ENCODE peak calls at places on chromosomes 13 and 19, in seven cellular contexts. One of them, this sample, is unnamed.

GRCh38 chr13:39023316-39023715 is 14.6 kb downstream of the PROSER1 start:
- DNase-seq in stimulated activated CD4-positive, alpha-beta T cell treated with anti-CD3 and anti-CD28 coated beads, Interleukin-2, amount 100 ng/mL, for 48 hours: no peak
- DNase-seq in breast epithelium: no peak
- DNase-seq in activated naive CD4-positive, alpha-beta T cell treated with anti-CD3 and anti-CD28 coated beads, Interleukin-2, amount 50 U/mL, for 72 hours: no peak
- DNase-seq in coronary artery: no peak
- DNase-seq in NCI-H1417: no peak
- DNase-seq in T-helper 17 cell: no peak
- DNase-seq in this sample: no peak

GRCh38 chr19:2332341-2333026 is 4.0 kb downstream of the SPPL2B start:
- DNase-seq in stimulated activated CD4-positive, alpha-beta T cell treated with anti-CD3 and anti-CD28 coated beads, Interleukin-2, amount 100 ng/mL, for 48 hours: no peak
- DNase-seq in breast epithelium: no peak
- DNase-seq in activated naive CD4-positive, alpha-beta T cell treated with anti-CD3 and anti-CD28 coated beads, Interleukin-2, amount 50 U/mL, for 72 hours: no peak
- DNase-seq in coronary artery: no peak
- DNase-seq in NCI-H1417: peak; percentile 89
- DNase-seq in T-helper 17 cell: no peak
- DNase-seq in this sample: peak; percentile 87

GRCh38 chr19:41860419-41861097 is 503 bp downstream of the RPS19 start:
- DNase-seq in stimulated activated CD4-positive, alpha-beta T cell treated with anti-CD3 and anti-CD28 coated beads, Interleukin-2, amount 100 ng/mL, for 48 hours: no peak
- DNase-seq in breast epithelium: no peak
- DNase-seq in activated naive CD4-positive, alpha-beta T cell treated with anti-CD3 and anti-CD28 coated beads, Interleukin-2, amount 50 U/mL, for 72 hours: no peak
- DNase-seq in coronary artery: peak; percentile 83
- DNase-seq in NCI-H1417: no peak
- DNase-seq in T-helper 17 cell: no peak
- DNase-seq in this sample: no peak

GRCh38 chr19:1591421-1592022 is 1.1 kb downstream of the MBD3 start:
- DNase-seq in stimulated activated CD4-positive, alpha-beta T cell treated with anti-CD3 and anti-CD28 coated beads, Interleukin-2, amount 100 ng/mL, for 48 hours: no peak
- DNase-seq in breast epithelium: no peak
- DNase-seq in activated naive CD4-positive, alpha-beta T cell treated with anti-CD3 and anti-CD28 coated beads, Interleukin-2, amount 50 U/mL, for 72 hours: no peak
- DNase-seq in coronary artery: peak; percentile 72
- DNase-seq in NCI-H1417: peak; percentile 34
- DNase-seq in T-helper 17 cell: no peak
- DNase-seq in this sample: peak; percentile 71

GRCh38 chr13:26956532-26957142 is 196.1 kb upstream of the GPR12 start:
- DNase-seq in stimulated activated CD4-positive, alpha-beta T cell treated with anti-CD3 and anti-CD28 coated beads, Interleukin-2, amount 100 ng/mL, for 48 hours: no peak
- DNase-seq in breast epithelium: no peak
- DNase-seq in activated naive CD4-positive, alpha-beta T cell treated with anti-CD3 and anti-CD28 coated beads, Interleukin-2, amount 50 U/mL, for 72 hours: no peak
- DNase-seq in coronary artery: no peak
- DNase-seq in NCI-H1417: no peak
- DNase-seq in T-helper 17 cell: no peak
- DNase-seq in this sample: no peak

GRCh38 chr13:76035711-76036110 is 399.6 kb downstream of the LMO7 start:
- DNase-seq in stimulated activated CD4-positive, alpha-beta T cell treated with anti-CD3 and anti-CD28 coated beads, Interleukin-2, amount 100 ng/mL, for 48 hours: no peak
- DNase-seq in breast epithelium: no peak
- DNase-seq in activated naive CD4-positive, alpha-beta T cell treated with anti-CD3 and anti-CD28 coated beads, Interleukin-2, amount 50 U/mL, for 72 hours: no peak
- DNase-seq in coronary artery: no peak
- DNase-seq in NCI-H1417: no peak
- DNase-seq in T-helper 17 cell: no peak
- DNase-seq in this sample: no peak

GRCh38 chr13:93714171-93714570 is 487.6 kb downstream of the GPC6 start:
- DNase-seq in stimulated activated CD4-positive, alpha-beta T cell treated with anti-CD3 and anti-CD28 coated beads, Interleukin-2, amount 100 ng/mL, for 48 hours: no peak
- DNase-seq in breast epithelium: no peak
- DNase-seq in activated naive CD4-positive, alpha-beta T cell treated with anti-CD3 and anti-CD28 coated beads, Interleukin-2, amount 50 U/mL, for 72 hours: no peak
- DNase-seq in coronary artery: no peak
- DNase-seq in NCI-H1417: no peak
- DNase-seq in T-helper 17 cell: no peak
- DNase-seq in this sample: no peak

GRCh38 chr13:33245505-33245904 is 40.0 kb downstream of the STARD13 start:
- DNase-seq in stimulated activated CD4-positive, alpha-beta T cell treated with anti-CD3 and anti-CD28 coated beads, Interleukin-2, amount 100 ng/mL, for 48 hours: no peak
- DNase-seq in breast epithelium: no peak
- DNase-seq in activated naive CD4-positive, alpha-beta T cell treated with anti-CD3 and anti-CD28 coated beads, Interleukin-2, amount 50 U/mL, for 72 hours: no peak
- DNase-seq in coronary artery: no peak
- DNase-seq in NCI-H1417: no peak
- DNase-seq in T-helper 17 cell: no peak
- DNase-seq in this sample: no peak

GRCh38 chr19:56217039-56217949 is 15.2 kb downstream of the ZSCAN5C start:
- DNase-seq in stimulated activated CD4-positive, alpha-beta T cell treated with anti-CD3 and anti-CD28 coated beads, Interleukin-2, amount 100 ng/mL, for 48 hours: no peak
- DNase-seq in breast epithelium: no peak
- DNase-seq in activated naive CD4-positive, alpha-beta T cell treated with anti-CD3 and anti-CD28 coated beads, Interleukin-2, amount 50 U/mL, for 72 hours: no peak
- DNase-seq in coronary artery: no peak
- DNase-seq in NCI-H1417: no peak
- DNase-seq in T-helper 17 cell: no peak
- DNase-seq in this sample: peak; percentile 56

GRCh38 chr13:19817510-19818158 is 34.9 kb upstream of the PSPC1 start:
- DNase-seq in stimulated activated CD4-positive, alpha-beta T cell treated with anti-CD3 and anti-CD28 coated beads, Interleukin-2, amount 100 ng/mL, for 48 hours: no peak
- DNase-seq in breast epithelium: no peak
- DNase-seq in activated naive CD4-positive, alpha-beta T cell treated with anti-CD3 and anti-CD28 coated beads, Interleukin-2, amount 50 U/mL, for 72 hours: no peak
- DNase-seq in coronary artery: no peak
- DNase-seq in NCI-H1417: no peak
- DNase-seq in T-helper 17 cell: no peak
- DNase-seq in this sample: no peak

GRCh38 chr19:14550201-14550754 is 20.9 kb downstream of the TECR start:
- DNase-seq in stimulated activated CD4-positive, alpha-beta T cell treated with anti-CD3 and anti-CD28 coated beads, Interleukin-2, amount 100 ng/mL, for 48 hours: no peak
- DNase-seq in breast epithelium: peak; percentile 96
- DNase-seq in activated naive CD4-positive, alpha-beta T cell treated with anti-CD3 and anti-CD28 coated beads, Interleukin-2, amount 50 U/mL, for 72 hours: no peak
- DNase-seq in coronary artery: no peak
- DNase-seq in NCI-H1417: no peak
- DNase-seq in T-helper 17 cell: no peak
- DNase-seq in this sample: peak; percentile 61

GRCh38 chr13:95137096-95137495 is 164.2 kb downstream of the ABCC4 start:
- DNase-seq in stimulated activated CD4-positive, alpha-beta T cell treated with anti-CD3 and anti-CD28 coated beads, Interleukin-2, amount 100 ng/mL, for 48 hours: no peak
- DNase-seq in breast epithelium: no peak
- DNase-seq in activated naive CD4-positive, alpha-beta T cell treated with anti-CD3 and anti-CD28 coated beads, Interleukin-2, amount 50 U/mL, for 72 hours: no peak
- DNase-seq in coronary artery: no peak
- DNase-seq in NCI-H1417: no peak
- DNase-seq in T-helper 17 cell: no peak
- DNase-seq in this sample: no peak

GRCh38 chr13:109144693-109145437 is 515.5 kb downstream of the MYO16 start:
- DNase-seq in stimulated activated CD4-positive, alpha-beta T cell treated with anti-CD3 and anti-CD28 coated beads, Interleukin-2, amount 100 ng/mL, for 48 hours: no peak
- DNase-seq in breast epithelium: no peak
- DNase-seq in activated naive CD4-positive, alpha-beta T cell treated with anti-CD3 and anti-CD28 coated beads, Interleukin-2, amount 50 U/mL, for 72 hours: no peak
- DNase-seq in coronary artery: no peak
- DNase-seq in NCI-H1417: no peak
- DNase-seq in T-helper 17 cell: no peak
- DNase-seq in this sample: no peak

GRCh38 chr13:100100115-100100879 is 11.4 kb downstream of the PCCA start:
- DNase-seq in stimulated activated CD4-positive, alpha-beta T cell treated with anti-CD3 and anti-CD28 coated beads, Interleukin-2, amount 100 ng/mL, for 48 hours: no peak
- DNase-seq in breast epithelium: no peak
- DNase-seq in activated naive CD4-positive, alpha-beta T cell treated with anti-CD3 and anti-CD28 coated beads, Interleukin-2, amount 50 U/mL, for 72 hours: no peak
- DNase-seq in coronary artery: no peak
- DNase-seq in NCI-H1417: no peak
- DNase-seq in T-helper 17 cell: no peak
- DNase-seq in this sample: peak; percentile 79

GRCh38 chr13:76853481-76853880 is 32.7 kb downstream of the KCTD12 start:
- DNase-seq in stimulated activated CD4-positive, alpha-beta T cell treated with anti-CD3 and anti-CD28 coated beads, Interleukin-2, amount 100 ng/mL, for 48 hours: no peak
- DNase-seq in breast epithelium: no peak
- DNase-seq in activated naive CD4-positive, alpha-beta T cell treated with anti-CD3 and anti-CD28 coated beads, Interleukin-2, amount 50 U/mL, for 72 hours: no peak
- DNase-seq in coronary artery: no peak
- DNase-seq in NCI-H1417: no peak
- DNase-seq in T-helper 17 cell: no peak
- DNase-seq in this sample: peak; percentile 21

GRCh38 chr19:40982594-40983101 is 8.4 kb upstream of the CYP2B6 start:
- DNase-seq in stimulated activated CD4-positive, alpha-beta T cell treated with anti-CD3 and anti-CD28 coated beads, Interleukin-2, amount 100 ng/mL, for 48 hours: no peak
- DNase-seq in breast epithelium: no peak
- DNase-seq in activated naive CD4-positive, alpha-beta T cell treated with anti-CD3 and anti-CD28 coated beads, Interleukin-2, amount 50 U/mL, for 72 hours: no peak
- DNase-seq in coronary artery: no peak
- DNase-seq in NCI-H1417: no peak
- DNase-seq in T-helper 17 cell: no peak
- DNase-seq in this sample: no peak

GRCh38 chr13:94588575-94588974 is 7.4 kb downstream of the TGDS start:
- DNase-seq in stimulated activated CD4-positive, alpha-beta T cell treated with anti-CD3 and anti-CD28 coated beads, Interleukin-2, amount 100 ng/mL, for 48 hours: no peak
- DNase-seq in breast epithelium: no peak
- DNase-seq in activated naive CD4-positive, alpha-beta T cell treated with anti-CD3 and anti-CD28 coated beads, Interleukin-2, amount 50 U/mL, for 72 hours: no peak
- DNase-seq in coronary artery: no peak
- DNase-seq in NCI-H1417: no peak
- DNase-seq in T-helper 17 cell: no peak
- DNase-seq in this sample: no peak

GRCh38 chr19:55158848-55159793 is 1.6 kb upstream of the TNNI3 start:
- DNase-seq in stimulated activated CD4-positive, alpha-beta T cell treated with anti-CD3 and anti-CD28 coated beads, Interleukin-2, amount 100 ng/mL, for 48 hours: no peak
- DNase-seq in breast epithelium: no peak
- DNase-seq in activated naive CD4-positive, alpha-beta T cell treated with anti-CD3 and anti-CD28 coated beads, Interleukin-2, amount 50 U/mL, for 72 hours: no peak
- DNase-seq in coronary artery: no peak
- DNase-seq in NCI-H1417: no peak
- DNase-seq in T-helper 17 cell: no peak
- DNase-seq in this sample: peak; percentile 33

GRCh38 chr13:99087954-99088491 is 110.2 kb upstream of the DOCK9 start:
- DNase-seq in stimulated activated CD4-positive, alpha-beta T cell treated with anti-CD3 and anti-CD28 coated beads, Interleukin-2, amount 100 ng/mL, for 48 hours: peak; percentile 15
- DNase-seq in breast epithelium: no peak
- DNase-seq in activated naive CD4-positive, alpha-beta T cell treated with anti-CD3 and anti-CD28 coated beads, Interleukin-2, amount 50 U/mL, for 72 hours: peak; percentile 67
- DNase-seq in coronary artery: no peak
- DNase-seq in NCI-H1417: peak; percentile 90
- DNase-seq in T-helper 17 cell: no peak
- DNase-seq in this sample: peak; percentile 88

GRCh38 chr13:44024496-44025155 is 144.9 kb downstream of the LACC1 start:
- DNase-seq in stimulated activated CD4-positive, alpha-beta T cell treated with anti-CD3 and anti-CD28 coated beads, Interleukin-2, amount 100 ng/mL, for 48 hours: no peak
- DNase-seq in breast epithelium: no peak
- DNase-seq in activated naive CD4-positive, alpha-beta T cell treated with anti-CD3 and anti-CD28 coated beads, Interleukin-2, amount 50 U/mL, for 72 hours: no peak
- DNase-seq in coronary artery: no peak
- DNase-seq in NCI-H1417: no peak
- DNase-seq in T-helper 17 cell: no peak
- DNase-seq in this sample: no peak

GRCh38 chr13:23455401-23456185 is 22.1 kb upstream of the SACS start:
- DNase-seq in stimulated activated CD4-positive, alpha-beta T cell treated with anti-CD3 and anti-CD28 coated beads, Interleukin-2, amount 100 ng/mL, for 48 hours: no peak
- DNase-seq in breast epithelium: no peak
- DNase-seq in activated naive CD4-positive, alpha-beta T cell treated with anti-CD3 and anti-CD28 coated beads, Interleukin-2, amount 50 U/mL, for 72 hours: no peak
- DNase-seq in coronary artery: no peak
- DNase-seq in NCI-H1417: no peak
- DNase-seq in T-helper 17 cell: no peak
- DNase-seq in this sample: no peak